ENCODE peak calls at places on chromosome 1, in seven cellular contexts. V is kidney epithelial cell, U is right atrium auricular region, H is foreskin fibroblast, Z is mammary epithelial cell, P is GM12864, B is fibroblast of mammary gland. I is an unnamed sample.

GRCh38 chr1:32872189-32872898 is 1.6 kb upstream of the FNDC5 start:
- DNase-seq in V (no peak), U (peak; percentile 76), H (no peak), Z (no peak), P (peak; percentile 7), B (peak; percentile 40), I (no peak)

GRCh38 chr1:28313710-28314510 is 14.9 kb upstream of the MED18 start:
- DNase-seq in V (peak; percentile 71), U (peak; percentile 72), H (peak; percentile 65), Z (peak; percentile 77), P (no peak), B (peak; percentile 60), I (peak; percentile 44)

GRCh38 chr1:193325042-193325441 is 138.6 kb upstream of the B3GALT2 start:
- DNase-seq in V (no peak), U (no peak), H (no peak), Z (peak; percentile 14), P (no peak), B (no peak), I (no peak)

GRCh38 chr1:158008630-158009029 is 15.2 kb downstream of the KIRREL1 start:
- DNase-seq in V (no peak), U (no peak), H (no peak), Z (peak; percentile 63), P (no peak), B (peak; percentile 49), I (no peak)

GRCh38 chr1:165117482-165117881 is 239.0 kb downstream of the LMX1A start:
- DNase-seq in V (no peak), U (no peak), H (no peak), Z (no peak), P (no peak), B (no peak), I (no peak)

GRCh38 chr1:35838693-35839245 is 31.0 kb downstream of the AGO4 start:
- DNase-seq in V (no peak), U (no peak), H (peak; percentile 1), Z (no peak), P (no peak), B (peak; percentile 14), I (peak; percentile 9)

GRCh38 chr1:63691672-63692425 is 82.0 kb upstream of the ROR1 start:
- DNase-seq in V (peak; percentile 70), U (peak; percentile 71), H (peak; percentile 82), Z (peak; percentile 68), P (no peak), B (peak; percentile 96), I (peak; percentile 96)

GRCh38 chr1:209095627-209096595 is 487.6 kb upstream of the CAMK1G start:
- DNase-seq in V (peak; percentile 77), U (no peak), H (peak; percentile 63), Z (peak; percentile 72), P (no peak), B (peak; percentile 38), I (peak; percentile 88)

GRCh38 chr1:211326528-211327340 is at the start of gene TRAF5:
- DNase-seq in V (no peak), U (no peak), H (peak; percentile 32), Z (peak; percentile 6), P (no peak), B (peak; percentile 56), I (peak; percentile 60)

DNA sequence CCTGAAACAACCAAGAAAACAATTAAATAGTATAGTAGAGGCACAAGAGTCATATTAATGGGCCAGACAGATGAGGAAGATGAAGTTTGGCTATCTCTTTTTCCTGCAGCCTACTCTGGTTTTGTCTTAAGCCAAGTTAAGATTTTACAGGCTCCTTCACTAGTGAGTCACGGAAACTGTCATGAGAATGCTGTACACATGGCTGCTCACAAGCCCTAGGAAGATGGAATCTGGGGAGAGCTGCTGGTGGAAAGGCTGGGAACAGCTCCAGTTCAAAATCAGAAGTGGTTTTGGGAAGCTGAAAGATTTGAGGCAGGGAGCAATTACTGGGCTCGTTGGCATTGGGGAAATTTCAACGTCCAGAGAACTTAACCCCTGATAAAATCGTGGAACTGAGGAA is 46.4 kb upstream of the S1PR1 start:
- DNase-seq in V (peak; percentile 49), U (no peak), H (no peak), Z (peak; percentile 16), P (no peak), B (peak; percentile 64), I (peak; percentile 70)
- TF ChIP-seq CTCF in V (no peak), U (no peak), H (no peak), Z (no peak), P (no peak), B (no peak), I (no peak)

GRCh38 chr1:117367769-117368059 is 465 bp downstream of the MAN1A2 start:
- DNase-seq in V (no peak), U (no peak), H (no peak), Z (no peak), P (no peak), B (no peak), I (no peak)

GRCh38 chr1:117371436-117372151 is 4.3 kb downstream of the MAN1A2 start:
- DNase-seq in V (no peak), U (no peak), H (no peak), Z (no peak), P (no peak), B (peak; percentile 31), I (peak; percentile 80)

GRCh38 chr1:117370509-117370908 is 3.3 kb downstream of the MAN1A2 start:
- DNase-seq in V (no peak), U (no peak), H (no peak), Z (no peak), P (no peak), B (no peak), I (no peak)

GRCh38 chr1:117368116-117369108 is 1.2 kb downstream of the MAN1A2 start:
- DNase-seq in V (no peak), U (no peak), H (no peak), Z (peak; percentile 57), P (no peak), B (peak; percentile 41), I (peak; percentile 4)

DNA sequence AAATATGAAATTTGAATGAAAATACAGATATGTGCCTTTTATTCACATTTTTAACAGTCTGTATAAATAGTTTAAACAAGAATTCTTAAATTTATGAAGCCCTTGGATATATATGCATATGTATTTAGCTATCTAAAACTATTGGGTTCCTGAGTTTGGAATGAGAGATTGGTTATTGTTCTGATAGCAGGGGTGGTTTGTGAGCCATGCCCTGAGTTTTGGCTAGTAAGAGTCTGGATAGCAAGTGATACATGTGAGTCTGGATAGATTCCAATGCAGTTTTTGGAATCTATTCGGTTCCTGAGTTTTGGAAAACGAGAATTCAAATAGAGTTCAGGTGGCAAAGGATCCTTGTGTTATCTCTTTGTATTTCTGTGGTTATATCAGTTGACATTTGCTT is 2.8 kb downstream of the MAN1A2 start:
- DNase-seq in V (no peak), U (no peak), H (no peak), Z (no peak), P (no peak), B (peak; percentile 22), I (peak; percentile 4)
- H3K4me3 ChIP-seq in V (peak overlapping the region; percentile 26), U (peak overlapping the region; percentile 89), H (peak overlapping the region; percentile 76), Z (peak overlapping the region; percentile 91), P (peak overlapping the region; percentile 59), B (peak overlapping the region; percentile 89), I (peak overlapping the region; percentile 88)

GRCh38 chr1:96076589-96076988 is 645.0 kb upstream of the PTBP2 start:
- DNase-seq in V (peak; percentile 4), U (no peak), H (peak; percentile 1), Z (peak; percentile 41), P (no peak), B (peak; percentile 49), I (no peak)
- TF ChIP-seq CTCF in V (no peak), U (no peak), H (no peak), Z (no peak), P (no peak), B (no peak), I (no peak)

DNA sequence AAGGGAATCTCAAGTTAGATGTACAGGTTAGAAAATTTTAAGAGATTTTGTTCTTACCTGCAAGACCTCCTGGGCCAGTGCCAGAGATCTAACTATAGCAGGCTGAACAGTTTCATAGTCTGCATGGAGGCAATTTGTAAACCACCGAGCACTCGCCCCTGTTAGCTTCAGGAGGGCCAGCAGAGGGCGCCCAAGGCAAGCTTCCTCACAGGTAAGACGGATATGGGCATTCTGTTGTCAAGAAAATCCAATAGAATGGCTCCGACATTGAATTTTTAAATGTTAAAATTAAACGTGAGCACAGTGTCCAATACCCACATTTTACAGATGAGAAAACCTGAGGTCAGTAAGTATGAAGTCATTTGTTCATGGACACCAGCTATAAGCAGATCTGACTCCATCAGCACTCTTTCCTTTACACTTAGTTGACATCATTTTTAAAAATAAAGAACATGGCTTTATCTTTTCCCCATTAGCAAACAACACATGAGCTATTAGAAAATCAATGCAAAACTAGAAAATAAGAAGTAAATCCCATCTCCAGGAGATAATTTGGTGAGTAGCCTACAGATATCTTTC is 2.2 kb downstream of the REG4 start:
- DNase-seq in V (peak; percentile 31), U (peak; percentile 74), H (peak; percentile 56), Z (peak; percentile 54), P (peak; percentile 44), B (peak; percentile 68), I (peak; percentile 65)
- H3K4me3 ChIP-seq in V (no peak overlapping the region), U (no peak overlapping the region), H (no peak overlapping the region), Z (no peak overlapping the region), P (no peak overlapping the region), B (no peak overlapping the region), I (no peak overlapping the region)

GRCh38 chr1:230794871-230795645 is 47.9 kb downstream of the CAPN9 start:
- DNase-seq in V (no peak), U (peak; percentile 50), H (no peak), Z (no peak), P (no peak), B (no peak), I (no peak)

GRCh38 chr1:230798491-230798890 is 51.3 kb downstream of the CAPN9 start:
- DNase-seq in V (no peak), U (peak; percentile 32), H (no peak), Z (no peak), P (no peak), B (no peak), I (no peak)

GRCh38 chr1:230796626-230797025 is 49.4 kb downstream of the CAPN9 start:
- DNase-seq in V (no peak), U (peak; percentile 4), H (no peak), Z (no peak), P (no peak), B (no peak), I (no peak)

GRCh38 chr1:230798187-230798484 is 50.9 kb downstream of the CAPN9 start:
- DNase-seq in V (no peak), U (no peak), H (no peak), Z (no peak), P (no peak), B (no peak), I (no peak)

DNA sequence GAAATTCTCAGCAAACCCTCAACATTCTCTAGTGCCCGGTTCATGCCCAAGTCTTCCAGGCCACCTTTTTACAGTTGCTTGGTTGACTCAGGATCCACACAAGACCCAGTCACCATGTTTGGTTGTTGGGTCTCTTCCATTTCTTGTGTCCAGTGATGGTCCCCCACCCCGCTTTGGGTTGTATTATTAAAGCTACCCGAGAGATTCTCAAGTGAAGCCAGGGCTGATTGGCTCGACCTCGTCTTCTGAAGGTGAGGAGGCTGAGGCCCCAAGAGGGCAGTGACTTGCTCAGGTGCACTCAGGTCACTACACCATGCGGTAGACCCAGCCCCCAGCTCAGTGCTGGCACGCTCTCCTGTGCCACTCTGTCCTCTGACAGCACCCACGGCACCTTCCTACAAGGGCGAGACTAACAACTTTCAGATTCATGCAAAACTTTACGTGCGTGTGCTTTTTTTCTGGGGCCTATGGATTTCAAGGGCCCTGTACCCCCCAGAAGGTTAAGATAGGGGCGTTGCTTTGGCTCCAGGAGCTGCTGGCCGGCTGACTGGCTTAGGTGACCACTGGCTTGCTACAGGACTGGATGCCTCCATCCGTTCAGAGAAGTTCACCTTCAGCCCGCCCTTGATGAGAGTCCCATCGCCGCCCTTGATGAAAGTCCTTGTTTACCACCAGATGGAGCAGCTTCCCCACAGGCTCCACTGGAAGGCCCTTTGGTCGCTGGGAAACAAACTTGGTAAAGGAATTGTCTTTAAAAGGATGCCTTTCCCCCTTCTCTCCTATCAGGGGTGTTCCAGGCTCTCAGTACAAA is 50.4 kb downstream of the CAPN9 start:
- DNase-seq in V (peak; percentile 26), U (peak; percentile 80), H (peak; percentile 67), Z (peak; percentile 33), P (no peak), B (peak; percentile 73), I (peak; percentile 77)
- TF ChIP-seq CTCF in V (peak; percentile 77), U (peak; percentile 87), H (peak; percentile 84), Z (peak; percentile 80), P (peak; percentile 26), B (peak; percentile 91), I (peak; percentile 94)

I was measured in AG10803.